ENCODE peak calls at places on chromosomes 6 and 20, in nine cellular contexts. F is natural killer cell, I is heart right ventricle, O is NCI-H1417, B is lower leg skin, R is AG20443, G is B cell, Z is activated T-helper 1 cell treated with Interleukin-2 at 50 U/mL for 16 hours, E is OCI-LY7. K is an unnamed sample.

GRCh38 chr20:46419882-46420281 is 13.5 kb upstream of the ELMO2 start:
- DNase-seq in F (no peak), I (no peak), O (no peak), B (no peak), R (no peak), G (no peak), Z (no peak), E (no peak), K (no peak)

GRCh38 chr6:72712921-72713320 is 91.1 kb downstream of the KCNQ5 start:
- DNase-seq in F (no peak), I (no peak), O (no peak), B (no peak), R (no peak), G (no peak), Z (no peak), E (no peak), K (no peak)

GRCh38 chr6:40395066-40395697 is 192.0 kb downstream of the LRFN2 start:
- DNase-seq in F (no peak), I (no peak), O (peak), B (no peak), R (peak), G (no peak), Z (no peak), E (no peak), K (no peak)

GRCh38 chr6:8108031-8108660 is 5.8 kb upstream of the EEF1E1 start:
- DNase-seq in F (no peak), I (no peak), O (no peak), B (no peak), R (peak), G (no peak), Z (no peak), E (no peak), K (no peak)

GRCh38 chr6:23963137-23963536 is 162.9 kb upstream of the NRSN1 start:
- DNase-seq in F (no peak), I (no peak), O (no peak), B (no peak), R (no peak), G (no peak), Z (no peak), E (no peak), K (no peak)

GRCh38 chr6:37994238-37994637 is 174.7 kb downstream of the ZFAND3 start:
- DNase-seq in F (no peak), I (no peak), O (no peak), B (no peak), R (peak), G (no peak), Z (no peak), E (no peak), K (no peak)

GRCh38 chr6:134080171-134080795 is 27.9 kb upstream of the SLC2A12 start:
- DNase-seq in F (no peak), I (no peak), O (no peak), B (no peak), R (no peak), G (peak), Z (no peak), E (no peak), K (no peak)

GRCh38 chr6:157150076-157150475 is 173.2 kb downstream of the TMEM242 start:
- DNase-seq in F (no peak), I (no peak), O (no peak), B (no peak), R (no peak), G (no peak), Z (no peak), E (no peak), K (no peak)

GRCh38 chr6:131062245-131063027 is 609 bp downstream of the EPB41L2 start:
- DNase-seq in F (peak), I (no peak), O (peak), B (no peak), R (peak), G (peak), Z (no peak), E (peak), K (peak)

GRCh38 chr20:41887500-41887899 is 269.3 kb upstream of the CHD6 start:
- DNase-seq in F (no peak), I (no peak), O (no peak), B (no peak), R (no peak), G (no peak), Z (no peak), E (no peak), K (no peak)

GRCh38 chr20:1833728-1834726 is 61.2 kb upstream of the SIRPA start:
- DNase-seq in F (no peak), I (no peak), O (peak), B (no peak), R (no peak), G (no peak), Z (no peak), E (no peak), K (peak)

GRCh38 chr20:9412309-9412708 is 102.1 kb upstream of the LAMP5 start:
- DNase-seq in F (no peak), I (no peak), O (no peak), B (no peak), R (no peak), G (no peak), Z (no peak), E (peak), K (no peak)

GRCh38 chr6:32568561-32568960 is 21.1 kb downstream of the HLA-DRB1 start:
- DNase-seq in F (no peak), I (no peak), O (no peak), B (no peak), R (no peak), G (no peak), Z (no peak), E (no peak), K (no peak)

GRCh38 chr6:72418495-72418894 is 203.4 kb upstream of the KCNQ5 start:
- DNase-seq in F (no peak), I (no peak), O (no peak), B (no peak), R (peak), G (no peak), Z (no peak), E (no peak), K (no peak)

GRCh38 chr6:138429731-138430130 is 25.7 kb downstream of the HEBP2 start:
- DNase-seq in F (no peak), I (no peak), O (no peak), B (no peak), R (no peak), G (no peak), Z (no peak), E (no peak), K (no peak)

GRCh38 chr6:124007266-124007665 is 203.6 kb downstream of the NKAIN2 start:
- DNase-seq in F (no peak), I (no peak), O (no peak), B (no peak), R (no peak), G (no peak), Z (no peak), E (no peak), K (no peak)

GRCh38 chr20:46040902-46041535 is 12.0 kb downstream of the SLC12A5 start:
- DNase-seq in F (peak), I (peak), O (no peak), B (no peak), R (peak), G (peak), Z (peak), E (peak), K (no peak)